ENCODE peak calls at places on chromosomes 3 and 15, in ten cellular contexts. P is GM23248, S is NCI-H2171 treated with DMSO at 0.1 percent for 48 hours, B is T-helper 1 cell, T is stomach, Y is mammary epithelial cell, M is NCI-H1930, U is dorsolateral prefrontal cortex, L is ELF-1, W is B cell. G is an unnamed sample.

GRCh38 chr3:58106640-58107039 is 98.4 kb downstream of the FLNB start:
- DNase-seq in P (no peak), S (no peak), B (no peak), T (no peak), Y (no peak), M (no peak), U (no peak), L (no peak), W (no peak), G (no peak)

GRCh38 chr15:65060641-65061397 is 7.0 kb downstream of the RASL12 start:
- DNase-seq in P (no peak), S (no peak), B (no peak), T (no peak), Y (no peak), M (no peak), U (peak; percentile 46), L (no peak), W (no peak), G (peak; percentile 34)

GRCh38 chr15:36903922-36904479 is 196.3 kb downstream of the MEIS2 start:
- DNase-seq in P (no peak), S (no peak), B (no peak), T (no peak), Y (peak; percentile 89), M (no peak), U (no peak), L (no peak), W (no peak), G (no peak)

GRCh38 chr3:52848617-52849016 is 13.8 kb upstream of the MUSTN1 start:
- DNase-seq in P (peak; percentile 87), S (no peak), B (no peak), T (no peak), Y (peak; percentile 16), M (no peak), U (no peak), L (no peak), W (no peak), G (no peak)

GRCh38 chr3:122890077-122890484 is 95.2 kb downstream of the SLC49A4 start:
- DNase-seq in P (peak; percentile 71), S (peak; percentile 95), B (no peak), T (no peak), Y (peak; percentile 94), M (no peak), U (no peak), L (peak; percentile 89), W (peak; percentile 25), G (no peak)

GRCh38 chr15:64137226-64137833 is 14.2 kb upstream of the SNX22 start:
- DNase-seq in P (no peak), S (no peak), B (no peak), T (no peak), Y (no peak), M (no peak), U (no peak), L (no peak), W (peak; percentile 75), G (no peak)

GRCh38 chr15:28930011-28930410 is 44.2 kb downstream of the APBA2 start:
- DNase-seq in P (no peak), S (no peak), B (no peak), T (no peak), Y (no peak), M (no peak), U (no peak), L (no peak), W (no peak), G (no peak)

GRCh38 chr3:185282696-185283373 is 29.0 kb upstream of the EHHADH start:
- DNase-seq in P (peak; percentile 99), S (peak; percentile 97), B (peak; percentile 94), T (peak; percentile 98), Y (peak; percentile 96), M (peak; percentile 97), U (peak; percentile 94), L (peak; percentile 98), W (peak; percentile 96), G (peak; percentile 91)

GRCh38 chr3:71309342-71309741 is 274.2 kb downstream of the FOXP1 start:
- DNase-seq in P (peak; percentile 31), S (peak; percentile 36), B (peak; percentile 11), T (no peak), Y (peak; percentile 40), M (no peak), U (no peak), L (no peak), W (no peak), G (no peak)

GRCh38 chr3:123379041-123379830 is 69.7 kb downstream of the ADCY5 start:
- DNase-seq in P (no peak), S (no peak), B (no peak), T (no peak), Y (no peak), M (no peak), U (no peak), L (no peak), W (no peak), G (no peak)

GRCh38 chr15:48076454-48076853 is 44.3 kb upstream of the SLC24A5 start:
- DNase-seq in P (no peak), S (no peak), B (no peak), T (no peak), Y (no peak), M (no peak), U (no peak), L (no peak), W (no peak), G (no peak)

GRCh38 chr3:94525039-94525438 is 462.2 kb downstream of the NSUN3 start:
- DNase-seq in P (no peak), S (no peak), B (no peak), T (no peak), Y (peak; percentile 14), M (no peak), U (no peak), L (peak; percentile 17), W (no peak), G (no peak)

GRCh38 chr3:32734756-32735155 is 49.8 kb downstream of the CNOT10 start:
- DNase-seq in P (no peak), S (no peak), B (no peak), T (no peak), Y (no peak), M (no peak), U (no peak), L (no peak), W (no peak), G (no peak)

GRCh38 chr15:101401286-101401685 is 88.2 kb downstream of the PCSK6 start:
- DNase-seq in P (no peak), S (no peak), B (no peak), T (no peak), Y (no peak), M (no peak), U (no peak), L (no peak), W (no peak), G (no peak)

GRCh38 chr3:17947833-17948232 is 205.4 kb upstream of the TBC1D5 start:
- DNase-seq in P (no peak), S (no peak), B (no peak), T (no peak), Y (no peak), M (no peak), U (no peak), L (no peak), W (no peak), G (no peak)

GRCh38 chr3:2465842-2466241 is 367.2 kb downstream of the CNTN4 start:
- DNase-seq in P (no peak), S (peak; percentile 53), B (no peak), T (no peak), Y (no peak), M (no peak), U (no peak), L (no peak), W (no peak), G (no peak)

GRCh38 chr15:45048784-45049631 is 26.0 kb downstream of the SORD start:
- DNase-seq in P (no peak), S (no peak), B (no peak), T (no peak), Y (no peak), M (no peak), U (no peak), L (peak; percentile 37), W (peak; percentile 80), G (no peak)

GRCh38 chr15:101615986-101616848 is 36.0 kb downstream of the TM2D3 start:
- DNase-seq in P (peak; percentile 93), S (peak; percentile 8), B (no peak), T (peak; percentile 56), Y (peak; percentile 48), M (no peak), U (no peak), L (peak; percentile 94), W (no peak), G (no peak)

GRCh38 chr15:51332211-51333147 is 5.9 kb downstream of the CYP19A1 start:
- DNase-seq in P (peak; percentile 78), S (no peak), B (no peak), T (no peak), Y (peak; percentile 50), M (no peak), U (no peak), L (no peak), W (no peak), G (no peak)

GRCh38 chr3:17432237-17432636 is 310.2 kb downstream of the TBC1D5 start:
- DNase-seq in P (peak; percentile 57), S (no peak), B (no peak), T (no peak), Y (no peak), M (no peak), U (no peak), L (no peak), W (no peak), G (no peak)

G was measured in amygdala.